ENCODE peak calls at places on chromosomes 16 and 17, in seven cellular contexts. One of them, this sample, is unnamed.

GRCh38 chr17:2420131-2420530 is 19.3 kb upstream of the MNT start:
- DNase-seq in bronchial epithelial cell: no peak
- DNase-seq in nephron progenitor cell: no peak
- DNase-seq in WTC11: no peak
- DNase-seq in RWPE1: no peak
- DNase-seq in mammary epithelial cell: no peak
- DNase-seq in osteocyte: no peak
- DNase-seq in this sample: no peak

GRCh38 chr17:56599093-56599492 is 5.6 kb downstream of the NOG start:
- DNase-seq in bronchial epithelial cell: no peak
- DNase-seq in nephron progenitor cell: no peak
- DNase-seq in mammary epithelial cell: no peak
- DNase-seq in RWPE1: no peak
- DNase-seq in WTC11: no peak
- DNase-seq in osteocyte: no peak
- DNase-seq in this sample: no peak

GRCh38 chr16:57748596-57748995 is 13.0 kb downstream of the KATNB1 start:
- DNase-seq in osteocyte: no peak
- DNase-seq in RWPE1: no peak
- DNase-seq in nephron progenitor cell: no peak
- DNase-seq in bronchial epithelial cell: no peak
- DNase-seq in WTC11: no peak
- DNase-seq in mammary epithelial cell: no peak
- DNase-seq in this sample: no peak

GRCh38 chr17:4539576-4540223 is 15.5 kb downstream of the MYBBP1A start:
- DNase-seq in WTC11: no peak
- DNase-seq in nephron progenitor cell: no peak
- DNase-seq in RWPE1: no peak
- DNase-seq in mammary epithelial cell: no peak
- DNase-seq in osteocyte: no peak
- DNase-seq in bronchial epithelial cell: no peak
- DNase-seq in this sample: no peak

GRCh38 chr16:81469183-81469677 is 24.6 kb downstream of the CMIP start:
- DNase-seq in nephron progenitor cell: no peak
- DNase-seq in bronchial epithelial cell: no peak
- DNase-seq in WTC11: no peak
- DNase-seq in mammary epithelial cell: no peak
- DNase-seq in RWPE1: no peak
- DNase-seq in osteocyte: no peak
- DNase-seq in this sample: no peak

GRCh38 chr16:86239381-86239780 is 270.9 kb upstream of the FOXF1 start:
- DNase-seq in mammary epithelial cell: no peak
- DNase-seq in RWPE1: no peak
- DNase-seq in nephron progenitor cell: no peak
- DNase-seq in WTC11: no peak
- DNase-seq in osteocyte: peak; percentile 56
- DNase-seq in bronchial epithelial cell: no peak
- DNase-seq in this sample: no peak

GRCh38 chr17:51056813-51057510 is 63.7 kb downstream of the SPAG9 start:
- DNase-seq in osteocyte: no peak
- DNase-seq in WTC11: peak; percentile 40
- DNase-seq in RWPE1: peak; percentile 44
- DNase-seq in mammary epithelial cell: peak; percentile 89
- DNase-seq in bronchial epithelial cell: peak; percentile 76
- DNase-seq in nephron progenitor cell: peak; percentile 20
- DNase-seq in this sample: peak; percentile 97

GRCh38 chr17:7687908-7688807 is at the start of gene WRAP53:
- DNase-seq in bronchial epithelial cell: peak; percentile 96
- DNase-seq in RWPE1: peak; percentile 97
- DNase-seq in mammary epithelial cell: peak; percentile 99
- DNase-seq in osteocyte: peak; percentile 99
- DNase-seq in WTC11: peak; percentile 98
- DNase-seq in nephron progenitor cell: peak; percentile 94
- DNase-seq in this sample: peak; percentile 99

GRCh38 chr16:69376393-69377059 is 9.3 kb downstream of the TERF2 start:
- DNase-seq in osteocyte: no peak
- DNase-seq in mammary epithelial cell: no peak
- DNase-seq in bronchial epithelial cell: no peak
- DNase-seq in WTC11: no peak
- DNase-seq in nephron progenitor cell: no peak
- DNase-seq in RWPE1: no peak
- DNase-seq in this sample: no peak

GRCh38 chr17:42221886-42222745 is 27.8 kb upstream of the GHDC start:
- DNase-seq in nephron progenitor cell: peak; percentile 41
- DNase-seq in mammary epithelial cell: peak; percentile 17
- DNase-seq in WTC11: peak; percentile 61
- DNase-seq in RWPE1: no peak
- DNase-seq in osteocyte: no peak
- DNase-seq in bronchial epithelial cell: peak; percentile 30
- DNase-seq in this sample: peak; percentile 45

DNA sequence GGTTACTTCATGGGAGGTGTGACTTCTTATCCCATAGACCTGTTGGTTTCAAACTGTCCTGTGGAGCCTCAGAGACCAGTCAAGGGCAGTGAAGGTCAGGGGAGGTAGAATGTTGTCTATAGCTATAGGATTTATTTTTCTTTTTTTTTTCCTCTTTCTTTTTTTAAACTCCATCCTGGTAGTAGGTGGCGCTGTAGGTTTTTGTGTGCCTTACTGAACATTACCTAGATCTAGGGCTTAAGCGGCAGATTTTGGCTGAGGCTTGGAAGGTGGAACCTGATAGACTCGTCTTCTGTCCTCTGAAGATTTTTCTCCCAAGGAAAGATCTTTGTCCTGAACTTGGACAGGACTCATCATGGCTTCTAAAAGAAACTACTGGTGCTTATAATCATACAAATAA is 8.2 kb upstream of the LASP1NB start:
- DNase-seq in mammary epithelial cell: no peak
- DNase-seq in nephron progenitor cell: no peak
- DNase-seq in RWPE1: no peak
- DNase-seq in bronchial epithelial cell: no peak
- DNase-seq in osteocyte: no peak
- DNase-seq in WTC11: no peak
- DNase-seq in this sample: no peak
- TF ChIP-seq CTCF in mammary epithelial cell: no peak
- TF ChIP-seq CTCF in nephron progenitor cell: no peak
- TF ChIP-seq CTCF in RWPE1: no peak
- TF ChIP-seq CTCF in bronchial epithelial cell: no peak
- TF ChIP-seq CTCF in osteocyte: no peak
- TF ChIP-seq CTCF in WTC11: no peak
- TF ChIP-seq CTCF in this sample: no peak

GRCh38 chr17:78648293-78648692 is 71.1 kb upstream of the DNAH17 start:
- DNase-seq in RWPE1: no peak
- DNase-seq in bronchial epithelial cell: no peak
- DNase-seq in nephron progenitor cell: no peak
- DNase-seq in WTC11: no peak
- DNase-seq in osteocyte: no peak
- DNase-seq in mammary epithelial cell: no peak
- DNase-seq in this sample: no peak
- TF ChIP-seq CTCF in RWPE1: no peak
- TF ChIP-seq CTCF in bronchial epithelial cell: no peak
- TF ChIP-seq CTCF in nephron progenitor cell: no peak
- TF ChIP-seq CTCF in WTC11: no peak
- TF ChIP-seq CTCF in osteocyte: no peak
- TF ChIP-seq CTCF in mammary epithelial cell: no peak
- TF ChIP-seq CTCF in this sample: no peak

GRCh38 chr17:49548506-49549310 is 27.0 kb upstream of the NXPH3 start:
- DNase-seq in osteocyte: no peak
- DNase-seq in RWPE1: no peak
- DNase-seq in mammary epithelial cell: peak; percentile 51
- DNase-seq in bronchial epithelial cell: peak; percentile 55
- DNase-seq in WTC11: peak; percentile 83
- DNase-seq in nephron progenitor cell: no peak
- DNase-seq in this sample: peak; percentile 36
- TF ChIP-seq CTCF in osteocyte: peak; percentile 74
- TF ChIP-seq CTCF in RWPE1: peak; percentile 42
- TF ChIP-seq CTCF in mammary epithelial cell: peak; percentile 77
- TF ChIP-seq CTCF in bronchial epithelial cell: peak; percentile 61
- TF ChIP-seq CTCF in WTC11: peak; percentile 44
- TF ChIP-seq CTCF in nephron progenitor cell: peak; percentile 28
- TF ChIP-seq CTCF in this sample: peak; percentile 71

GRCh38 chr16:47143329-47143676 is 442 bp downstream of the NETO2 start:
- DNase-seq in mammary epithelial cell: peak; percentile 73
- DNase-seq in bronchial epithelial cell: peak; percentile 47
- DNase-seq in nephron progenitor cell: peak; percentile 76
- DNase-seq in WTC11: peak; percentile 77
- DNase-seq in osteocyte: peak; percentile 91
- DNase-seq in RWPE1: peak; percentile 67
- DNase-seq in this sample: peak; percentile 56

GRCh38 chr16:47143677-47144558 is at the start of gene NETO2:
- DNase-seq in WTC11: peak; percentile 72
- DNase-seq in osteocyte: peak; percentile 85
- DNase-seq in bronchial epithelial cell: no peak
- DNase-seq in nephron progenitor cell: peak; percentile 76
- DNase-seq in mammary epithelial cell: peak; percentile 58
- DNase-seq in RWPE1: peak; percentile 70
- DNase-seq in this sample: peak; percentile 42

GRCh38 chr16:47141773-47142468 is 1.8 kb downstream of the NETO2 start:
- DNase-seq in WTC11: peak; percentile 92
- DNase-seq in bronchial epithelial cell: peak; percentile 92
- DNase-seq in RWPE1: peak; percentile 84
- DNase-seq in mammary epithelial cell: peak; percentile 92
- DNase-seq in nephron progenitor cell: peak; percentile 83
- DNase-seq in osteocyte: peak; percentile 93
- DNase-seq in this sample: peak; percentile 71

GRCh38 chr16:47144559-47144877 is 773 bp upstream of the NETO2 start:
- DNase-seq in mammary epithelial cell: no peak
- DNase-seq in osteocyte: no peak
- DNase-seq in nephron progenitor cell: no peak
- DNase-seq in WTC11: no peak
- DNase-seq in bronchial epithelial cell: no peak
- DNase-seq in RWPE1: no peak
- DNase-seq in this sample: no peak

GRCh38 chr16:47142469-47143328 is 1.0 kb downstream of the NETO2 start:
- DNase-seq in nephron progenitor cell: peak; percentile 61
- DNase-seq in WTC11: peak; percentile 22
- DNase-seq in mammary epithelial cell: peak; percentile 33
- DNase-seq in RWPE1: peak; percentile 21
- DNase-seq in osteocyte: no peak
- DNase-seq in bronchial epithelial cell: peak; percentile 55
- DNase-seq in this sample: peak; percentile 14
- TF ChIP-seq CTCF in nephron progenitor cell: no peak
- TF ChIP-seq CTCF in WTC11: no peak
- TF ChIP-seq CTCF in mammary epithelial cell: no peak
- TF ChIP-seq CTCF in RWPE1: no peak
- TF ChIP-seq CTCF in osteocyte: no peak
- TF ChIP-seq CTCF in bronchial epithelial cell: peak; percentile 4
- TF ChIP-seq CTCF in this sample: no peak

GRCh38 chr17:75487351-75488070 is 27.8 kb downstream of the CASKIN2 start:
- DNase-seq in bronchial epithelial cell: no peak
- DNase-seq in osteocyte: no peak
- DNase-seq in RWPE1: no peak
- DNase-seq in nephron progenitor cell: no peak
- DNase-seq in WTC11: no peak
- DNase-seq in mammary epithelial cell: no peak
- DNase-seq in this sample: no peak
- TF ChIP-seq CTCF in bronchial epithelial cell: no peak
- TF ChIP-seq CTCF in osteocyte: no peak
- TF ChIP-seq CTCF in RWPE1: no peak
- TF ChIP-seq CTCF in nephron progenitor cell: no peak
- TF ChIP-seq CTCF in WTC11: no peak
- TF ChIP-seq CTCF in mammary epithelial cell: no peak
- TF ChIP-seq CTCF in this sample: no peak

GRCh38 chr17:65797809-65798208 is 236.4 kb upstream of the AXIN2 start:
- DNase-seq in osteocyte: no peak
- DNase-seq in nephron progenitor cell: peak; percentile 15
- DNase-seq in bronchial epithelial cell: no peak
- DNase-seq in WTC11: peak; percentile 67
- DNase-seq in mammary epithelial cell: no peak
- DNase-seq in RWPE1: no peak
- DNase-seq in this sample: no peak
- TF ChIP-seq CTCF in osteocyte: peak; percentile 27
- TF ChIP-seq CTCF in nephron progenitor cell: no peak
- TF ChIP-seq CTCF in bronchial epithelial cell: peak; percentile 25
- TF ChIP-seq CTCF in WTC11: peak; percentile 74
- TF ChIP-seq CTCF in mammary epithelial cell: peak; percentile 15
- TF ChIP-seq CTCF in RWPE1: no peak
- TF ChIP-seq CTCF in this sample: no peak

GRCh38 chr17:82301300-82301915 is 16.0 kb downstream of the CD7 start:
- DNase-seq in mammary epithelial cell: no peak
- DNase-seq in bronchial epithelial cell: no peak
- DNase-seq in osteocyte: no peak
- DNase-seq in RWPE1: no peak
- DNase-seq in WTC11: no peak
- DNase-seq in nephron progenitor cell: no peak
- DNase-seq in this sample: no peak

GRCh38 chr17:82299452-82299851 is 18.0 kb downstream of the CD7 start:
- DNase-seq in nephron progenitor cell: no peak
- DNase-seq in bronchial epithelial cell: no peak
- DNase-seq in osteocyte: no peak
- DNase-seq in mammary epithelial cell: no peak
- DNase-seq in WTC11: no peak
- DNase-seq in RWPE1: no peak
- DNase-seq in this sample: no peak

GRCh38 chr17:82301916-82302497 is 15.4 kb downstream of the CD7 start:
- DNase-seq in WTC11: no peak
- DNase-seq in osteocyte: no peak
- DNase-seq in RWPE1: no peak
- DNase-seq in bronchial epithelial cell: peak; percentile 55
- DNase-seq in nephron progenitor cell: no peak
- DNase-seq in mammary epithelial cell: peak; percentile 80
- DNase-seq in this sample: no peak

GRCh38 chr17:82300228-82300627 is 17.2 kb downstream of the CD7 start:
- DNase-seq in bronchial epithelial cell: no peak
- DNase-seq in mammary epithelial cell: no peak
- DNase-seq in WTC11: no peak
- DNase-seq in osteocyte: no peak
- DNase-seq in nephron progenitor cell: no peak
- DNase-seq in RWPE1: no peak
- DNase-seq in this sample: no peak

GRCh38 chr17:82300707-82301270 is 16.6 kb downstream of the CD7 start:
- DNase-seq in nephron progenitor cell: peak; percentile 71
- DNase-seq in osteocyte: peak; percentile 92
- DNase-seq in bronchial epithelial cell: no peak
- DNase-seq in WTC11: peak; percentile 72
- DNase-seq in RWPE1: peak; percentile 39
- DNase-seq in mammary epithelial cell: peak; percentile 65
- DNase-seq in this sample: peak; percentile 68
- TF ChIP-seq CTCF in nephron progenitor cell: peak; percentile 55
- TF ChIP-seq CTCF in osteocyte: peak; percentile 74
- TF ChIP-seq CTCF in bronchial epithelial cell: peak; percentile 78
- TF ChIP-seq CTCF in WTC11: peak; percentile 68
- TF ChIP-seq CTCF in RWPE1: peak; percentile 77
- TF ChIP-seq CTCF in mammary epithelial cell: peak; percentile 59
- TF ChIP-seq CTCF in this sample: peak; percentile 72